ENCODE peak calls at places on chromosomes 16 and 17, in eight cellular contexts. One of them, this sample, is unnamed.

GRCh38 chr17:21419299-21420239 is 43.4 kb downstream of the KCNJ12 start:
- DNase-seq in GM12865: no peak
- DNase-seq in astrocyte of the spinal cord: no peak
- DNase-seq in GM13976: no peak
- DNase-seq in breast epithelium: peak; percentile 42
- DNase-seq in fibroblast of mammary gland: no peak
- DNase-seq in MM.1S: no peak
- DNase-seq in OCI-LY7: peak; percentile 53
- DNase-seq in this sample: no peak

GRCh38 chr17:19646788-19647696 is 1.5 kb upstream of the ALDH3A2 start:
- DNase-seq in breast epithelium: no peak
- DNase-seq in astrocyte of the spinal cord: peak; percentile 18
- DNase-seq in OCI-LY7: no peak
- DNase-seq in MM.1S: no peak
- DNase-seq in fibroblast of mammary gland: peak; percentile 40
- DNase-seq in GM13976: no peak
- DNase-seq in GM12865: no peak
- DNase-seq in this sample: no peak

GRCh38 chr17:32161029-32161428 is 18.7 kb downstream of the RHOT1 start:
- DNase-seq in fibroblast of mammary gland: peak; percentile 19
- DNase-seq in GM12865: no peak
- DNase-seq in GM13976: no peak
- DNase-seq in astrocyte of the spinal cord: peak; percentile 44
- DNase-seq in OCI-LY7: no peak
- DNase-seq in MM.1S: no peak
- DNase-seq in breast epithelium: no peak
- DNase-seq in this sample: no peak

GRCh38 chr17:77924757-77925336 is 33.7 kb upstream of the TNRC6C start:
- DNase-seq in OCI-LY7: no peak
- DNase-seq in astrocyte of the spinal cord: peak; percentile 47
- DNase-seq in fibroblast of mammary gland: peak; percentile 79
- DNase-seq in GM12865: no peak
- DNase-seq in MM.1S: no peak
- DNase-seq in breast epithelium: no peak
- DNase-seq in GM13976: no peak
- DNase-seq in this sample: no peak

GRCh38 chr17:71900830-71901229 is 220.0 kb upstream of the SOX9 start:
- DNase-seq in fibroblast of mammary gland: peak; percentile 47
- DNase-seq in astrocyte of the spinal cord: peak; percentile 62
- DNase-seq in GM13976: no peak
- DNase-seq in GM12865: no peak
- DNase-seq in breast epithelium: no peak
- DNase-seq in MM.1S: no peak
- DNase-seq in OCI-LY7: no peak
- DNase-seq in this sample: no peak

GRCh38 chr16:70331588-70332358 is 14.9 kb upstream of the DDX19A start:
- DNase-seq in OCI-LY7: peak; percentile 34
- DNase-seq in GM13976: no peak
- DNase-seq in fibroblast of mammary gland: peak; percentile 12
- DNase-seq in GM12865: no peak
- DNase-seq in breast epithelium: no peak
- DNase-seq in MM.1S: no peak
- DNase-seq in astrocyte of the spinal cord: no peak
- DNase-seq in this sample: no peak

GRCh38 chr17:80082403-80083135 is 18.8 kb upstream of the GAA start:
- DNase-seq in breast epithelium: peak; percentile 66
- DNase-seq in MM.1S: peak; percentile 57
- DNase-seq in GM13976: peak; percentile 88
- DNase-seq in OCI-LY7: peak; percentile 85
- DNase-seq in astrocyte of the spinal cord: peak; percentile 65
- DNase-seq in GM12865: peak; percentile 76
- DNase-seq in fibroblast of mammary gland: peak; percentile 80
- DNase-seq in this sample: peak; percentile 83

GRCh38 chr17:2030779-2031163 is 818 bp downstream of the DPH1 start:
- DNase-seq in GM13976: no peak
- DNase-seq in MM.1S: no peak
- DNase-seq in astrocyte of the spinal cord: no peak
- DNase-seq in GM12865: peak; percentile 91
- DNase-seq in OCI-LY7: no peak
- DNase-seq in breast epithelium: no peak
- DNase-seq in fibroblast of mammary gland: peak; percentile 91
- DNase-seq in this sample: no peak

GRCh38 chr17:80940171-80941123 is 51.2 kb upstream of the CHMP6 start:
- DNase-seq in OCI-LY7: peak; percentile 62
- DNase-seq in breast epithelium: no peak
- DNase-seq in fibroblast of mammary gland: no peak
- DNase-seq in MM.1S: no peak
- DNase-seq in astrocyte of the spinal cord: no peak
- DNase-seq in GM12865: no peak
- DNase-seq in GM13976: no peak
- DNase-seq in this sample: no peak

GRCh38 chr17:48719642-48720262 is 2.6 kb downstream of the PRAC1 start:
- DNase-seq in GM12865: no peak
- DNase-seq in OCI-LY7: no peak
- DNase-seq in breast epithelium: no peak
- DNase-seq in astrocyte of the spinal cord: no peak
- DNase-seq in MM.1S: no peak
- DNase-seq in fibroblast of mammary gland: no peak
- DNase-seq in GM13976: no peak
- DNase-seq in this sample: peak; percentile 41

GRCh38 chr16:65781363-65781762 is 585.1 kb upstream of the CDH5 start:
- DNase-seq in OCI-LY7: no peak
- DNase-seq in GM12865: no peak
- DNase-seq in astrocyte of the spinal cord: no peak
- DNase-seq in fibroblast of mammary gland: no peak
- DNase-seq in breast epithelium: no peak
- DNase-seq in MM.1S: no peak
- DNase-seq in GM13976: no peak
- DNase-seq in this sample: no peak

GRCh38 chr17:75615301-75615700 is 17.9 kb upstream of the SMIM5 start:
- DNase-seq in fibroblast of mammary gland: no peak
- DNase-seq in breast epithelium: no peak
- DNase-seq in MM.1S: no peak
- DNase-seq in astrocyte of the spinal cord: no peak
- DNase-seq in GM12865: no peak
- DNase-seq in OCI-LY7: no peak
- DNase-seq in GM13976: no peak
- DNase-seq in this sample: no peak

GRCh38 chr16:66247516-66248089 is 118.9 kb upstream of the CDH5 start:
- DNase-seq in breast epithelium: no peak
- DNase-seq in fibroblast of mammary gland: peak; percentile 88
- DNase-seq in astrocyte of the spinal cord: peak; percentile 38
- DNase-seq in OCI-LY7: no peak
- DNase-seq in GM13976: no peak
- DNase-seq in GM12865: no peak
- DNase-seq in MM.1S: no peak
- DNase-seq in this sample: no peak

GRCh38 chr16:75209944-75210343 is 3.0 kb upstream of the CTRB2 start:
- DNase-seq in fibroblast of mammary gland: no peak
- DNase-seq in GM12865: no peak
- DNase-seq in OCI-LY7: no peak
- DNase-seq in MM.1S: no peak
- DNase-seq in breast epithelium: no peak
- DNase-seq in GM13976: no peak
- DNase-seq in astrocyte of the spinal cord: no peak
- DNase-seq in this sample: no peak

GRCh38 chr17:68200689-68201424 is 47.0 kb upstream of the AMZ2 start:
- DNase-seq in fibroblast of mammary gland: peak; percentile 56
- DNase-seq in GM13976: peak; percentile 73
- DNase-seq in MM.1S: peak; percentile 58
- DNase-seq in GM12865: peak; percentile 81
- DNase-seq in OCI-LY7: peak; percentile 87
- DNase-seq in astrocyte of the spinal cord: peak; percentile 63
- DNase-seq in breast epithelium: peak; percentile 77
- DNase-seq in this sample: peak; percentile 80

GRCh38 chr16:23700509-23700908 is 12.5 kb downstream of the ERN2 start:
- DNase-seq in GM12865: no peak
- DNase-seq in OCI-LY7: no peak
- DNase-seq in MM.1S: no peak
- DNase-seq in GM13976: no peak
- DNase-seq in breast epithelium: no peak
- DNase-seq in fibroblast of mammary gland: no peak
- DNase-seq in astrocyte of the spinal cord: no peak
- DNase-seq in this sample: no peak

GRCh38 chr16:80938928-80939260 is 67.8 kb downstream of the CMC2 start:
- DNase-seq in astrocyte of the spinal cord: no peak
- DNase-seq in MM.1S: no peak
- DNase-seq in breast epithelium: no peak
- DNase-seq in OCI-LY7: no peak
- DNase-seq in fibroblast of mammary gland: no peak
- DNase-seq in GM13976: no peak
- DNase-seq in GM12865: no peak
- DNase-seq in this sample: no peak

GRCh38 chr16:4597174-4597573 is 17.5 kb downstream of the UBALD1 start:
- DNase-seq in fibroblast of mammary gland: no peak
- DNase-seq in breast epithelium: no peak
- DNase-seq in astrocyte of the spinal cord: no peak
- DNase-seq in GM13976: no peak
- DNase-seq in GM12865: no peak
- DNase-seq in OCI-LY7: no peak
- DNase-seq in MM.1S: no peak
- DNase-seq in this sample: no peak

GRCh38 chr17:77375108-77375507 is 234.3 kb downstream of the SEC14L1 start:
- DNase-seq in OCI-LY7: no peak
- DNase-seq in breast epithelium: no peak
- DNase-seq in GM12865: no peak
- DNase-seq in GM13976: no peak
- DNase-seq in astrocyte of the spinal cord: no peak
- DNase-seq in MM.1S: no peak
- DNase-seq in fibroblast of mammary gland: no peak
- DNase-seq in this sample: no peak

GRCh38 chr16:11988258-11988978 is 11.9 kb downstream of the SNX29 start:
- DNase-seq in astrocyte of the spinal cord: no peak
- DNase-seq in GM12865: no peak
- DNase-seq in GM13976: no peak
- DNase-seq in MM.1S: no peak
- DNase-seq in OCI-LY7: no peak
- DNase-seq in fibroblast of mammary gland: no peak
- DNase-seq in breast epithelium: no peak
- DNase-seq in this sample: no peak

GRCh38 chr16:11992008-11992584 is 15.6 kb downstream of the SNX29 start:
- DNase-seq in GM13976: no peak
- DNase-seq in astrocyte of the spinal cord: no peak
- DNase-seq in breast epithelium: no peak
- DNase-seq in fibroblast of mammary gland: no peak
- DNase-seq in MM.1S: no peak
- DNase-seq in GM12865: no peak
- DNase-seq in OCI-LY7: no peak
- DNase-seq in this sample: no peak

GRCh38 chr16:11989238-11990160 is 13.0 kb downstream of the SNX29 start:
- DNase-seq in fibroblast of mammary gland: peak; percentile 39
- DNase-seq in astrocyte of the spinal cord: no peak
- DNase-seq in MM.1S: no peak
- DNase-seq in OCI-LY7: no peak
- DNase-seq in GM13976: no peak
- DNase-seq in breast epithelium: no peak
- DNase-seq in GM12865: no peak
- DNase-seq in this sample: peak; percentile 29

GRCh38 chr16:11992594-11993524 is 16.3 kb downstream of the SNX29 start:
- DNase-seq in breast epithelium: no peak
- DNase-seq in astrocyte of the spinal cord: no peak
- DNase-seq in MM.1S: no peak
- DNase-seq in fibroblast of mammary gland: no peak
- DNase-seq in GM13976: no peak
- DNase-seq in OCI-LY7: no peak
- DNase-seq in GM12865: no peak
- DNase-seq in this sample: no peak

GRCh38 chr16:11990672-11991390 is 14.3 kb downstream of the SNX29 start:
- DNase-seq in GM13976: no peak
- DNase-seq in OCI-LY7: no peak
- DNase-seq in fibroblast of mammary gland: no peak
- DNase-seq in GM12865: no peak
- DNase-seq in breast epithelium: no peak
- DNase-seq in astrocyte of the spinal cord: no peak
- DNase-seq in MM.1S: no peak
- DNase-seq in this sample: no peak
- TF ChIP-seq CTCF in GM13976: no peak
- TF ChIP-seq CTCF in OCI-LY7: no peak
- TF ChIP-seq CTCF in fibroblast of mammary gland: no peak
- TF ChIP-seq CTCF in GM12865: no peak
- TF ChIP-seq CTCF in breast epithelium: no peak
- TF ChIP-seq CTCF in astrocyte of the spinal cord: no peak
- TF ChIP-seq CTCF in MM.1S: no peak
- TF ChIP-seq CTCF in this sample: no peak

GRCh38 chr17:64240261-64240740 is 22.8 kb downstream of the TEX2 start:
- DNase-seq in fibroblast of mammary gland: no peak
- DNase-seq in GM13976: no peak
- DNase-seq in breast epithelium: no peak
- DNase-seq in GM12865: no peak
- DNase-seq in OCI-LY7: no peak
- DNase-seq in MM.1S: no peak
- DNase-seq in astrocyte of the spinal cord: no peak
- DNase-seq in this sample: no peak
- TF ChIP-seq CTCF in fibroblast of mammary gland: no peak
- TF ChIP-seq CTCF in GM13976: no peak
- TF ChIP-seq CTCF in breast epithelium: no peak
- TF ChIP-seq CTCF in GM12865: no peak
- TF ChIP-seq CTCF in OCI-LY7: no peak
- TF ChIP-seq CTCF in MM.1S: no peak
- TF ChIP-seq CTCF in astrocyte of the spinal cord: no peak
- TF ChIP-seq CTCF in this sample: no peak

GRCh38 chr16:78463591-78463990 is 364.1 kb downstream of the WWOX start:
- DNase-seq in GM13976: no peak
- DNase-seq in MM.1S: no peak
- DNase-seq in breast epithelium: no peak
- DNase-seq in fibroblast of mammary gland: no peak
- DNase-seq in GM12865: no peak
- DNase-seq in astrocyte of the spinal cord: no peak
- DNase-seq in OCI-LY7: no peak
- DNase-seq in this sample: no peak
- TF ChIP-seq CTCF in GM13976: no peak
- TF ChIP-seq CTCF in MM.1S: no peak
- TF ChIP-seq CTCF in breast epithelium: no peak
- TF ChIP-seq CTCF in fibroblast of mammary gland: no peak
- TF ChIP-seq CTCF in GM12865: no peak
- TF ChIP-seq CTCF in astrocyte of the spinal cord: no peak
- TF ChIP-seq CTCF in OCI-LY7: no peak
- TF ChIP-seq CTCF in this sample: no peak

GRCh38 chr16:17377360-17378324 is 93.1 kb downstream of the XYLT1 start:
- DNase-seq in fibroblast of mammary gland: peak; percentile 59
- DNase-seq in GM12865: peak; percentile 54
- DNase-seq in astrocyte of the spinal cord: no peak
- DNase-seq in OCI-LY7: peak; percentile 73
- DNase-seq in MM.1S: peak; percentile 81
- DNase-seq in breast epithelium: no peak
- DNase-seq in GM13976: peak; percentile 67
- DNase-seq in this sample: peak; percentile 55

GRCh38 chr16:17373533-17373932 is 97.2 kb downstream of the XYLT1 start:
- DNase-seq in breast epithelium: no peak
- DNase-seq in astrocyte of the spinal cord: no peak
- DNase-seq in GM13976: no peak
- DNase-seq in OCI-LY7: no peak
- DNase-seq in MM.1S: no peak
- DNase-seq in fibroblast of mammary gland: no peak
- DNase-seq in GM12865: no peak
- DNase-seq in this sample: no peak

GRCh38 chr16:17372383-17372782 is 98.4 kb downstream of the XYLT1 start:
- DNase-seq in astrocyte of the spinal cord: no peak
- DNase-seq in OCI-LY7: peak; percentile 31
- DNase-seq in MM.1S: no peak
- DNase-seq in GM12865: no peak
- DNase-seq in fibroblast of mammary gland: no peak
- DNase-seq in GM13976: no peak
- DNase-seq in breast epithelium: no peak
- DNase-seq in this sample: no peak

GRCh38 chr16:17374668-17375255 is 96.0 kb downstream of the XYLT1 start:
- DNase-seq in GM12865: peak; percentile 24
- DNase-seq in fibroblast of mammary gland: no peak
- DNase-seq in GM13976: peak; percentile 53
- DNase-seq in astrocyte of the spinal cord: no peak
- DNase-seq in MM.1S: no peak
- DNase-seq in breast epithelium: no peak
- DNase-seq in OCI-LY7: no peak
- DNase-seq in this sample: peak; percentile 39

GRCh38 chr16:17375388-17376304 is 95.1 kb downstream of the XYLT1 start:
- DNase-seq in fibroblast of mammary gland: no peak
- DNase-seq in astrocyte of the spinal cord: no peak
- DNase-seq in OCI-LY7: peak; percentile 40
- DNase-seq in GM12865: no peak
- DNase-seq in MM.1S: no peak
- DNase-seq in GM13976: no peak
- DNase-seq in breast epithelium: no peak
- DNase-seq in this sample: no peak
- TF ChIP-seq CTCF in fibroblast of mammary gland: no peak
- TF ChIP-seq CTCF in astrocyte of the spinal cord: no peak
- TF ChIP-seq CTCF in OCI-LY7: peak; percentile 44
- TF ChIP-seq CTCF in GM12865: no peak
- TF ChIP-seq CTCF in MM.1S: no peak
- TF ChIP-seq CTCF in GM13976: no peak
- TF ChIP-seq CTCF in breast epithelium: no peak
- TF ChIP-seq CTCF in this sample: no peak